ENCODE peak calls at places on chromosome 3, in four cellular contexts. N, Z, Y and P are unnamed samples.
A peak's percentile ranks its signal among the peaks of the same experiment; 100 is the strongest.

GRCh38 chr3:27758083-27758482 is 36.0 kb upstream of the EOMES start:
- DNase-seq in N (peak; percentile 51), Z (no peak), Y (no peak), P (no peak)

GRCh38 chr3:182935803-182936202 is 44.5 kb downstream of the DCUN1D1 start:
- DNase-seq in N (no peak), Z (no peak), Y (no peak), P (no peak)

GRCh38 chr3:49181351-49181750 is 10.0 kb downstream of the KLHDC8B start:
- DNase-seq in N (no peak), Z (no peak), Y (no peak), P (no peak)

GRCh38 chr3:165852710-165853109 is 15.5 kb upstream of the BCHE start:
- DNase-seq in N (no peak), Z (no peak), Y (no peak), P (no peak)

GRCh38 chr3:47781326-47781684 is 388 bp downstream of the SMARCC1 start:
- DNase-seq in N (no peak), Z (no peak), Y (peak; percentile 65), P (peak; percentile 82)

GRCh38 chr3:46811615-46812236 is 51.5 kb downstream of the MYL3 start:
- DNase-seq in N (no peak), Z (no peak), Y (no peak), P (no peak)

GRCh38 chr3:110773413-110773954 is 298.1 kb upstream of the NECTIN3 start:
- DNase-seq in N (peak; percentile 72), Z (no peak), Y (no peak), P (no peak)

GRCh38 chr3:140420621-140421357 is 257.1 kb upstream of the TRIM42 start:
- DNase-seq in N (peak; percentile 14), Z (no peak), Y (peak; percentile 28), P (no peak)

GRCh38 chr3:147514366-147514765 is 105.2 kb downstream of the ZIC1 start:
- DNase-seq in N (no peak), Z (no peak), Y (no peak), P (no peak)

GRCh38 chr3:9102240-9102841 is 139.1 kb upstream of the RAD18 start:
- DNase-seq in N (no peak), Z (no peak), Y (no peak), P (no peak)

GRCh38 chr3:124227150-124227630 is 235.3 kb upstream of the ROPN1 start:
- DNase-seq in N (no peak), Z (no peak), Y (no peak), P (no peak)

GRCh38 chr3:133945696-133946095 is 50.0 kb upstream of the RAB6B start:
- DNase-seq in N (no peak), Z (no peak), Y (no peak), P (no peak)

GRCh38 chr3:101677436-101678286 is 729 bp upstream of the ZBTB11 start:
- DNase-seq in N (no peak), Z (peak; percentile 37), Y (peak; percentile 24), P (no peak)

GRCh38 chr3:13578246-13578645 is 29.3 kb downstream of the FBLN2 start:
- DNase-seq in N (no peak), Z (no peak), Y (no peak), P (no peak)

GRCh38 chr3:71640549-71640948 is 57.0 kb upstream of the FOXP1 start:
- DNase-seq in N (no peak), Z (no peak), Y (no peak), P (no peak)

GRCh38 chr3:37096292-37096691 is 78.1 kb downstream of the LRRFIP2 start:
- DNase-seq in N (peak; percentile 38), Z (no peak), Y (no peak), P (no peak)

GRCh38 chr3:195081242-195081963 is 189.6 kb downstream of the XXYLT1 start:
- DNase-seq in N (no peak), Z (no peak), Y (no peak), P (no peak)

GRCh38 chr3:31064021-31064420 is 169.6 kb upstream of the GADL1 start:
- DNase-seq in N (no peak), Z (no peak), Y (no peak), P (no peak)

GRCh38 chr3:178304758-178305157 is 231.5 kb upstream of the KCNMB2 start:
- DNase-seq in N (peak; percentile 41), Z (no peak), Y (no peak), P (no peak)

GRCh38 chr3:143586565-143586964 is 261.7 kb downstream of the SLC9A9 start:
- DNase-seq in N (no peak), Z (no peak), Y (no peak), P (no peak)

GRCh38 chr3:53109822-53110771 is 20.1 kb downstream of the RFT1 start:
- DNase-seq in N (no peak), Z (peak; percentile 78), Y (peak; percentile 73), P (no peak)
- TF ChIP-seq CTCF in N (peak; percentile 63), Z (peak; percentile 23), Y (peak; percentile 58), P (peak; percentile 67)

GRCh38 chr3:60839242-60839641 is 412.0 kb downstream of the FHIT start:
- DNase-seq in N (no peak), Z (no peak), Y (no peak), P (no peak)
- TF ChIP-seq CTCF in N (no peak), Z (no peak), Y (no peak), P (no peak)

DNA sequence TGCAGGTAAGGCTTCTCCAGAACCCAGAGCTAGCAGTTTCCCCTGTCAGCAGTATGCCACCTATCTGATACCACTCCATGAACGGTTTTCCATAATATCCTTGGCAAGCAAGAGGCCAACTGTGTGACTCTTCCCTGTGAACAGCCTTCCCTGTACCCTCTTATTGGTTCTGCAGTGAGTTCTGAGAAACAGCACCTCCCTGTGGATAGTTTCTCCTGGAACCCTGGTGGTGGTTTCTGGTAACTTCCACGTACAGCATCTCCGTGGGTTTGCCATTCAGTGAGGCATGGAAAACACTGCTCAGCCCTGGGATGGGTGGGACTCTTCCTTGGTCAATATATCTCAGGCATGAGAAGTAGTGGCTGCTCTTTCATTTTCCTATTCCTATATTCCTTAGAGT is 19.4 kb upstream of the SERPINI2 start:
- DNase-seq in N (no peak), Z (no peak), Y (no peak), P (no peak)
- TF ChIP-seq CTCF in N (no peak), Z (no peak), Y (no peak), P (peak; percentile 57)

GRCh38 chr3:21752749-21753347 is 1.8 kb upstream of the ZNF385D start:
- DNase-seq in N (no peak), Z (no peak), Y (no peak), P (no peak)
- TF ChIP-seq CTCF in N (peak; percentile 60), Z (peak; percentile 53), Y (no peak), P (peak; percentile 73)

DNA sequence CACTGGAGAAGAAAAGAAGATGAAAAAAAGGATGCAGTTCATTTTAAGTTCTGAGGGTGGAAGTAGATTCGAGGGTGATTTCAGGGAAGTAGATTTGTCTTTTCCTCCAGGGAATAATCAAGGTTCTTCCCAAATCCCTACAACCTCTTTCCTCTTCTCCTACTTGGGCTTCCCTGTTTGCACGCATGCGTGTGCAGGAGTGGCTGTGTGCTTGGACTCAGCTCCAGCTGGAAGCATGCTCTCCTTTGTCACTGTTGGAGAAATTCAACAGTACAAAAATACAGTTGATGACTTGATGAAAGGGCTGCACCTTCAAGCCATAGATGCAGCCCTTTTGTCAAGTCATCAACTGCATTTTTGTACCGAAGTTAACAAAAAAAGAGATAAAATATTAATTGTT is 3.8 kb downstream of the OR5K2 start:
- DNase-seq in N (no peak), Z (no peak), Y (no peak), P (no peak)
- TF ChIP-seq CTCF in N (no peak), Z (no peak), Y (no peak), P (no peak)

GRCh38 chr3:187808466-187809291 is 63.4 kb upstream of the BCL6 start:
- DNase-seq in N (no peak), Z (no peak), Y (no peak), P (no peak)
- TF ChIP-seq CTCF in N (no peak), Z (no peak), Y (no peak), P (no peak)

DNA sequence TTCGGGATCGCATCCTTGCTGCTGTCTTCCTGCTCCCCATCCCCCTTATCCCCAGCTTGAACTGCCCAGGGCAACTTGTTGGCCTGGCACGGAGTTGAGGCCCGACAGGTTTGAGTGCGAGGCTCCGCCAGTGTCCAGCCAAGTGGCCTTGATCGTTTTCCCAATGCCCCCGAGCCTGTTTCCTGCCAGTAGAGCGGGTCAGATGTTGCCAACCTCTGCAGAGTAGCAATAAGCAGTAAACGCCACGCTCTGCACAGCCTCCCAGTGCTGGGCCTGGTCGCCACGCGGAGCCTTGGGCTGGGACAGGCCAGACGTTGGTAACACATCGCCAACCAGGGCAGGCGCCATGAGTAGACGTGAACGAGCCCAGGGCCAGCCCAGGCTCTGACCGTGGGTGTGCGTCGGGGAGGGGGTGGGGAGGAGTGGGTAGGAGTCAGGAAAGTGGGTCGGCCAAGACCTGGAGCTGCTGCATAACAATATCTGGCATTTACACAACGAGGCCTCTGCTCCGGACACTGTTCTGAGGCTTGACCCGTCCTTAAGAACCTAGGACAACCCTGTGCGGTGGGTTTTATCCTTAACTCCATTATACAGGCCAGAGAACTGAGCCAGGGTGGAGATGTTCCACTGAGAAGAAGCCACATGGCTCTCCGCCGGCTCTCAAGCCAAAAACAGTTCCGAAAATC is 444 bp upstream of the ABHD14A start:
- DNase-seq in N (no peak), Z (peak; percentile 49), Y (peak; percentile 51), P (no peak)
- TF ChIP-seq CTCF in N (no peak), Z (no peak), Y (no peak), P (no peak)

GRCh38 chr3:85355572-85355971 is 396.8 kb downstream of the CADM2 start:
- DNase-seq in N (no peak), Z (no peak), Y (no peak), P (no peak)

DNA sequence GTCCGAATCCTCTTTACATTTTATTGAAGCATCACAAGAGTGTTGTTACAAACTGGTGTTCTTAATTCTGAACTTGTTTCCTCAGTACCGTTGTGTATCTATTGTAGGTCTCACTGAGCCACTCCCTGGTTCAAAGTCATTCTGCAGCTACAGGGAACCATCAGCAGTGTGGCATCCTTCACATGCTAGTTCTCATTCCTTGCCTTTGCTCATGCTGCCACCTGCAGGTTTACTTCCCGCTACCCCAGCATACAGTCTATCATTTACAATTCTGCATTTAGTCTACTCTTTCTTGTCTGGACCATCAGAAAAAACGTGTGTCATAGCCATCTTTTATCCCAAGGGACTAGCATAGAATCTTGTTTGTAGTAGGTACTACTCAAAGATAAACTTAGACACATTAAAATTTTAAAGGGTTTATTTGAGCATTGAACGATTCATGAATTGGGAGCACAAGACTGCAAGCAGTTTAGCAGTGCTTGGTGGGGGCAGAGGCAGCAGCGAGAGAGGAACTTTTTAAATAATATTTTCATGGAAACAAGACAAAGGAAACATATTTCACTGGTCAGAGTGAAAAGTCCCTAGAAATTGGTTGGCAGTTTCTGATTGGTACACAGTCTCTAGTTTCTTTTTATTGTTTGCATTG is 402.1 kb downstream of the CADM2 start:
- DNase-seq in N (no peak), Z (no peak), Y (no peak), P (no peak)
- TF ChIP-seq CTCF in N (peak; percentile 19), Z (no peak), Y (no peak), P (peak; percentile 78)

GRCh38 chr3:51642462-51642861 is 28.6 kb upstream of the TEX264 start:
- DNase-seq in N (no peak), Z (no peak), Y (no peak), P (no peak)
- TF ChIP-seq CTCF in N (peak; percentile 2), Z (no peak), Y (no peak), P (peak; percentile 57)

DNA sequence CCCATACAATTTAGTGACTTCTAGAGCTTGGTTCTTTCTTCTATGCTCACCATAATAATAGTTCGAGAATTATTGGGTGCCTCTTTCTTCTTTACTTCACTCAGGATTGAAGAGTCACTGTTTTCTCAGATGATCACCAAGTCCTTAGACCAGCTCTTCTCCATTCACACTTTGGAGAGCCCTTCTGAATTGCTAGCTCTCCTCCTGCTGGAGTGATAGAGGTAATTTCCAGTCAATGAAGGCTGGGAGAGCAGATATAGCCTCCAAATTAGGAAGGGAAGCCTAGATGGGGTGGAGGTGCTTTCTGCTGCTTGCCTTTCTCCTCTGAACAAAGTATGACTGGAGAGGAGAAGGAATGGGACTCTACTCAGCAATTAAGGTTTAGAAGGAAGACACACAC is 10.7 kb upstream of the BBX start:
- DNase-seq in N (no peak), Z (no peak), Y (no peak), P (no peak)
- TF ChIP-seq CTCF in N (no peak), Z (no peak), Y (no peak), P (no peak)